ENCODE peak calls at places on chromosomes 3 and 15, in four cellular contexts. One of them, this sample, is unnamed.

GRCh38 chr3:124860599-124860998 is 26.6 kb downstream of the ITGB5 start:
- DNase-seq in sciatic nerve: peak
- DNase-seq in stimulated activated CD4-positive, alpha-beta T cell treated with anti-CD3 and anti-CD28 coated beads, Interleukin-1b, Interleukin-23, amount 100 ng/mL, for 24 hours: no peak
- DNase-seq in H9: no peak
- DNase-seq in this sample: peak

GRCh38 chr3:175342196-175342595 is 483.1 kb downstream of the NAALADL2 start:
- DNase-seq in sciatic nerve: no peak
- DNase-seq in stimulated activated CD4-positive, alpha-beta T cell treated with anti-CD3 and anti-CD28 coated beads, Interleukin-1b, Interleukin-23, amount 100 ng/mL, for 24 hours: no peak
- DNase-seq in H9: no peak
- DNase-seq in this sample: no peak

GRCh38 chr15:48592221-48592731 is 53.2 kb downstream of the FBN1 start:
- DNase-seq in sciatic nerve: no peak
- DNase-seq in stimulated activated CD4-positive, alpha-beta T cell treated with anti-CD3 and anti-CD28 coated beads, Interleukin-1b, Interleukin-23, amount 100 ng/mL, for 24 hours: no peak
- DNase-seq in H9: no peak
- DNase-seq in this sample: no peak

GRCh38 chr3:64220161-64220560 is 5.1 kb downstream of the PRICKLE2 start:
- DNase-seq in sciatic nerve: no peak
- DNase-seq in stimulated activated CD4-positive, alpha-beta T cell treated with anti-CD3 and anti-CD28 coated beads, Interleukin-1b, Interleukin-23, amount 100 ng/mL, for 24 hours: no peak
- DNase-seq in H9: no peak
- DNase-seq in this sample: no peak

GRCh38 chr3:22373182-22373581 is 622.2 kb upstream of the ZNF385D start:
- DNase-seq in sciatic nerve: no peak
- DNase-seq in stimulated activated CD4-positive, alpha-beta T cell treated with anti-CD3 and anti-CD28 coated beads, Interleukin-1b, Interleukin-23, amount 100 ng/mL, for 24 hours: no peak
- DNase-seq in H9: no peak
- DNase-seq in this sample: no peak

GRCh38 chr15:47673343-47673761 is 44.0 kb upstream of the SEMA6D start:
- DNase-seq in sciatic nerve: no peak
- DNase-seq in stimulated activated CD4-positive, alpha-beta T cell treated with anti-CD3 and anti-CD28 coated beads, Interleukin-1b, Interleukin-23, amount 100 ng/mL, for 24 hours: no peak
- DNase-seq in H9: no peak
- DNase-seq in this sample: no peak

GRCh38 chr15:49255966-49256759 is 86.1 kb downstream of the GALK2 start:
- DNase-seq in sciatic nerve: no peak
- DNase-seq in stimulated activated CD4-positive, alpha-beta T cell treated with anti-CD3 and anti-CD28 coated beads, Interleukin-1b, Interleukin-23, amount 100 ng/mL, for 24 hours: no peak
- DNase-seq in H9: no peak
- DNase-seq in this sample: no peak

GRCh38 chr15:73087121-73087520 is 34.9 kb downstream of the NEO1 start:
- DNase-seq in sciatic nerve: no peak
- DNase-seq in stimulated activated CD4-positive, alpha-beta T cell treated with anti-CD3 and anti-CD28 coated beads, Interleukin-1b, Interleukin-23, amount 100 ng/mL, for 24 hours: no peak
- DNase-seq in H9: no peak
- DNase-seq in this sample: no peak

GRCh38 chr3:58394339-58394738 is 39.3 kb downstream of the PDHB start:
- DNase-seq in sciatic nerve: no peak
- DNase-seq in stimulated activated CD4-positive, alpha-beta T cell treated with anti-CD3 and anti-CD28 coated beads, Interleukin-1b, Interleukin-23, amount 100 ng/mL, for 24 hours: no peak
- DNase-seq in H9: no peak
- DNase-seq in this sample: no peak

GRCh38 chr3:71035314-71035713 is 548.2 kb downstream of the FOXP1 start:
- DNase-seq in sciatic nerve: no peak
- DNase-seq in stimulated activated CD4-positive, alpha-beta T cell treated with anti-CD3 and anti-CD28 coated beads, Interleukin-1b, Interleukin-23, amount 100 ng/mL, for 24 hours: no peak
- DNase-seq in H9: no peak
- DNase-seq in this sample: no peak

GRCh38 chr3:150607267-150608065 is 4.3 kb downstream of the SELENOT start:
- DNase-seq in sciatic nerve: no peak
- DNase-seq in stimulated activated CD4-positive, alpha-beta T cell treated with anti-CD3 and anti-CD28 coated beads, Interleukin-1b, Interleukin-23, amount 100 ng/mL, for 24 hours: no peak
- DNase-seq in H9: no peak
- DNase-seq in this sample: no peak

GRCh38 chr3:12351145-12351544 is 62.3 kb downstream of the PPARG start:
- DNase-seq in sciatic nerve: no peak
- DNase-seq in stimulated activated CD4-positive, alpha-beta T cell treated with anti-CD3 and anti-CD28 coated beads, Interleukin-1b, Interleukin-23, amount 100 ng/mL, for 24 hours: no peak
- DNase-seq in H9: no peak
- DNase-seq in this sample: peak

GRCh38 chr3:49873623-49874022 is 3.9 kb upstream of the CAMKV start:
- DNase-seq in sciatic nerve: no peak
- DNase-seq in stimulated activated CD4-positive, alpha-beta T cell treated with anti-CD3 and anti-CD28 coated beads, Interleukin-1b, Interleukin-23, amount 100 ng/mL, for 24 hours: no peak
- DNase-seq in H9: no peak
- DNase-seq in this sample: no peak

GRCh38 chr15:85047271-85047948 is 65.8 kb downstream of the PDE8A start:
- DNase-seq in sciatic nerve: no peak
- DNase-seq in stimulated activated CD4-positive, alpha-beta T cell treated with anti-CD3 and anti-CD28 coated beads, Interleukin-1b, Interleukin-23, amount 100 ng/mL, for 24 hours: no peak
- DNase-seq in H9: no peak
- DNase-seq in this sample: no peak

GRCh38 chr15:48754011-48754410 is 56.9 kb downstream of the CEP152 start:
- DNase-seq in sciatic nerve: no peak
- DNase-seq in stimulated activated CD4-positive, alpha-beta T cell treated with anti-CD3 and anti-CD28 coated beads, Interleukin-1b, Interleukin-23, amount 100 ng/mL, for 24 hours: no peak
- DNase-seq in H9: no peak
- DNase-seq in this sample: no peak

GRCh38 chr15:40932146-40932545 is 3.0 kb downstream of the DLL4 start:
- DNase-seq in sciatic nerve: no peak
- DNase-seq in stimulated activated CD4-positive, alpha-beta T cell treated with anti-CD3 and anti-CD28 coated beads, Interleukin-1b, Interleukin-23, amount 100 ng/mL, for 24 hours: no peak
- DNase-seq in H9: no peak
- DNase-seq in this sample: no peak

GRCh38 chr15:77853910-77854309 is 221.2 kb upstream of the LINGO1 start:
- DNase-seq in sciatic nerve: no peak
- DNase-seq in stimulated activated CD4-positive, alpha-beta T cell treated with anti-CD3 and anti-CD28 coated beads, Interleukin-1b, Interleukin-23, amount 100 ng/mL, for 24 hours: no peak
- DNase-seq in H9: no peak
- DNase-seq in this sample: peak

GRCh38 chr3:33722626-33723370 is 4.7 kb upstream of the CLASP2 start:
- DNase-seq in sciatic nerve: no peak
- DNase-seq in stimulated activated CD4-positive, alpha-beta T cell treated with anti-CD3 and anti-CD28 coated beads, Interleukin-1b, Interleukin-23, amount 100 ng/mL, for 24 hours: no peak
- DNase-seq in H9: no peak
- DNase-seq in this sample: no peak

GRCh38 chr15:52252781-52253180 is 42.8 kb downstream of the MYO5C start:
- DNase-seq in sciatic nerve: no peak
- DNase-seq in stimulated activated CD4-positive, alpha-beta T cell treated with anti-CD3 and anti-CD28 coated beads, Interleukin-1b, Interleukin-23, amount 100 ng/mL, for 24 hours: no peak
- DNase-seq in H9: no peak
- DNase-seq in this sample: no peak

GRCh38 chr15:65414841-65415621 is 7.7 kb downstream of the IGDCC4 start:
- DNase-seq in sciatic nerve: no peak
- DNase-seq in stimulated activated CD4-positive, alpha-beta T cell treated with anti-CD3 and anti-CD28 coated beads, Interleukin-1b, Interleukin-23, amount 100 ng/mL, for 24 hours: no peak
- DNase-seq in H9: peak
- DNase-seq in this sample: no peak

GRCh38 chr3:45551214-45552010 is 43.1 kb upstream of the LIMD1 start:
- DNase-seq in sciatic nerve: peak
- DNase-seq in stimulated activated CD4-positive, alpha-beta T cell treated with anti-CD3 and anti-CD28 coated beads, Interleukin-1b, Interleukin-23, amount 100 ng/mL, for 24 hours: no peak
- DNase-seq in H9: no peak
- DNase-seq in this sample: peak

GRCh38 chr3:136994772-136995516 is 37.2 kb downstream of the IL20RB start:
- DNase-seq in sciatic nerve: peak
- DNase-seq in stimulated activated CD4-positive, alpha-beta T cell treated with anti-CD3 and anti-CD28 coated beads, Interleukin-1b, Interleukin-23, amount 100 ng/mL, for 24 hours: no peak
- DNase-seq in H9: no peak
- DNase-seq in this sample: peak

GRCh38 chr3:190361791-190362190 is 26.2 kb upstream of the CLDN16 start:
- DNase-seq in sciatic nerve: no peak
- DNase-seq in stimulated activated CD4-positive, alpha-beta T cell treated with anti-CD3 and anti-CD28 coated beads, Interleukin-1b, Interleukin-23, amount 100 ng/mL, for 24 hours: no peak
- DNase-seq in H9: no peak
- DNase-seq in this sample: no peak

GRCh38 chr15:58987036-58987435 is 427 bp upstream of the RNF111 start:
- DNase-seq in sciatic nerve: no peak
- DNase-seq in stimulated activated CD4-positive, alpha-beta T cell treated with anti-CD3 and anti-CD28 coated beads, Interleukin-1b, Interleukin-23, amount 100 ng/mL, for 24 hours: no peak
- DNase-seq in H9: no peak
- DNase-seq in this sample: no peak

GRCh38 chr3:167814441-167814951 is 79.0 kb downstream of the SERPINI1 start:
- DNase-seq in sciatic nerve: no peak
- DNase-seq in stimulated activated CD4-positive, alpha-beta T cell treated with anti-CD3 and anti-CD28 coated beads, Interleukin-1b, Interleukin-23, amount 100 ng/mL, for 24 hours: no peak
- DNase-seq in H9: no peak
- DNase-seq in this sample: no peak

GRCh38 chr3:18937574-18937973 is 210.7 kb upstream of the KCNH8 start:
- DNase-seq in sciatic nerve: no peak
- DNase-seq in stimulated activated CD4-positive, alpha-beta T cell treated with anti-CD3 and anti-CD28 coated beads, Interleukin-1b, Interleukin-23, amount 100 ng/mL, for 24 hours: no peak
- DNase-seq in H9: no peak
- DNase-seq in this sample: no peak

GRCh38 chr3:13197281-13197680 is 124.1 kb upstream of the IQSEC1 start:
- DNase-seq in sciatic nerve: no peak
- DNase-seq in stimulated activated CD4-positive, alpha-beta T cell treated with anti-CD3 and anti-CD28 coated beads, Interleukin-1b, Interleukin-23, amount 100 ng/mL, for 24 hours: no peak
- DNase-seq in H9: no peak
- DNase-seq in this sample: peak

GRCh38 chr3:16183601-16184270 is 9.3 kb downstream of the GALNT15 start:
- DNase-seq in sciatic nerve: no peak
- DNase-seq in stimulated activated CD4-positive, alpha-beta T cell treated with anti-CD3 and anti-CD28 coated beads, Interleukin-1b, Interleukin-23, amount 100 ng/mL, for 24 hours: no peak
- DNase-seq in H9: no peak
- DNase-seq in this sample: no peak

GRCh38 chr3:59277201-59277600 is 227.4 kb upstream of the CFAP20DC start:
- DNase-seq in sciatic nerve: no peak
- DNase-seq in stimulated activated CD4-positive, alpha-beta T cell treated with anti-CD3 and anti-CD28 coated beads, Interleukin-1b, Interleukin-23, amount 100 ng/mL, for 24 hours: no peak
- DNase-seq in H9: no peak
- DNase-seq in this sample: no peak

GRCh38 chr3:25306741-25307140 is 121.3 kb upstream of the RARB start:
- DNase-seq in sciatic nerve: no peak
- DNase-seq in stimulated activated CD4-positive, alpha-beta T cell treated with anti-CD3 and anti-CD28 coated beads, Interleukin-1b, Interleukin-23, amount 100 ng/mL, for 24 hours: no peak
- DNase-seq in H9: no peak
- DNase-seq in this sample: no peak

This sample was measured in sigmoid colon.